ENCODE peak calls at places on chromosomes 12 and 14, in four cellular contexts. G is activated CD4-positive, alpha-beta T cell treated with anti-CD3 and anti-CD28 coated beads, Interleukin-2, amount 50 U/mL, for 48 hours; Q is kidney tubule cell; O is bronchial epithelial cell. Z is an unnamed sample.

GRCh38 chr12:50678650-50679049 is 85.3 kb upstream of the ATF1 start:
- DNase-seq in G (no peak), O (no peak), Q (no peak), Z (no peak)

GRCh38 chr14:71196921-71197320 is 289.7 kb downstream of the PCNX1 start:
- DNase-seq in O (no peak), G (no peak), Q (no peak), Z (no peak)

GRCh38 chr12:622420-622819 is 40.8 kb downstream of the NINJ2 start:
- DNase-seq in Q (no peak), O (peak; percentile 45), G (no peak), Z (no peak)

GRCh38 chr14:95686935-95687334 is 709 bp downstream of the TCL1B start:
- DNase-seq in O (no peak), G (no peak), Q (no peak), Z (no peak)

GRCh38 chr14:92867246-92867925 is 55.6 kb upstream of the CHGA start:
- DNase-seq in O (no peak), G (no peak), Q (no peak), Z (no peak)

GRCh38 chr12:3959799-3960560 is 86.8 kb upstream of the PARP11 start:
- DNase-seq in G (no peak), Q (peak; percentile 30), O (no peak), Z (no peak)

GRCh38 chr12:6057693-6058092 is 66.8 kb downstream of the VWF start:
- DNase-seq in G (no peak), Q (no peak), O (no peak), Z (peak; percentile 21)

GRCh38 chr12:117486840-117487659 is 125.6 kb upstream of the NOS1 start:
- DNase-seq in G (no peak), O (peak; percentile 3), Q (peak; percentile 96), Z (no peak)

GRCh38 chr12:78473561-78473960 is 391.0 kb upstream of the SYT1 start:
- DNase-seq in O (no peak), Q (no peak), G (no peak), Z (no peak)

GRCh38 chr12:54138219-54138618 is 50.6 kb downstream of the SMUG1 start:
- DNase-seq in Q (no peak), G (no peak), O (no peak), Z (no peak)

GRCh38 chr14:75430526-75430925 is 2.7 kb downstream of the JDP2 start:
- DNase-seq in O (no peak), G (no peak), Q (peak; percentile 25), Z (no peak)

GRCh38 chr12:79710707-79711483 is 20.1 kb upstream of the PAWR start:
- DNase-seq in Q (no peak), O (no peak), G (no peak), Z (no peak)

GRCh38 chr14:76775695-76776305 is 14.5 kb downstream of the VASH1 start:
- DNase-seq in G (no peak), O (no peak), Q (no peak), Z (peak; percentile 14)

GRCh38 chr12:44369967-44370366 is 506.1 kb downstream of the NELL2 start:
- DNase-seq in O (peak; percentile 51), G (no peak), Q (no peak), Z (no peak)

GRCh38 chr12:12010277-12011031 is 60.3 kb upstream of the BCL2L14 start:
- DNase-seq in Q (peak; percentile 72), O (no peak), G (peak; percentile 74), Z (no peak)

GRCh38 chr14:55306938-55307589 is 35.8 kb downstream of the FBXO34 start:
- DNase-seq in O (no peak), G (no peak), Q (no peak), Z (no peak)

GRCh38 chr14:80956105-80956504 is 684 bp downstream of the TSHR start:
- DNase-seq in O (no peak), Q (no peak), G (no peak), Z (no peak)

GRCh38 chr12:119008691-119009221 is 27.4 kb downstream of the SRRM4 start:
- DNase-seq in Q (no peak), G (no peak), O (no peak), Z (no peak)

GRCh38 chr12:67927815-67928214 is 61.4 kb upstream of the IFNG-AS1 start:
- DNase-seq in Q (no peak), G (no peak), O (no peak), Z (no peak)

GRCh38 chr12:67534671-67535070 is 113.9 kb upstream of the DYRK2 start:
- DNase-seq in Q (peak; percentile 58), O (peak; percentile 83), G (no peak), Z (no peak)

GRCh38 chr12:32181498-32182175 is 75.0 kb downstream of the BICD1 start:
- DNase-seq in Q (no peak), O (no peak), G (no peak), Z (no peak)

GRCh38 chr14:105495101-105495989 is 4.3 kb downstream of the TEDC1 start:
- DNase-seq in O (no peak), Q (no peak), G (no peak), Z (no peak)

GRCh38 chr14:51828017-51828797 is 32.2 kb upstream of the GNG2 start:
- DNase-seq in O (peak; percentile 82), Q (peak; percentile 88), G (peak; percentile 76), Z (no peak)

GRCh38 chr12:49548822-49549648 is 10.2 kb downstream of the KCNH3 start:
- DNase-seq in O (no peak), G (peak; percentile 29), Q (no peak), Z (peak; percentile 63)

GRCh38 chr12:11652351-11653040 is 3.0 kb downstream of the ETV6 start:
- DNase-seq in G (peak; percentile 19), O (peak; percentile 45), Q (peak; percentile 63), Z (peak; percentile 29)

GRCh38 chr14:54814076-54814475 is 88.5 kb downstream of the GCH1 start:
- DNase-seq in Q (no peak), O (no peak), G (peak; percentile 56), Z (peak; percentile 60)

GRCh38 chr12:69097619-69098368 is 141.6 kb upstream of the CPSF6 start:
- DNase-seq in O (peak; percentile 39), Q (peak; percentile 10), G (no peak), Z (no peak)

GRCh38 chr12:130163461-130164215 is 1.4 kb downstream of the FZD10 start:
- DNase-seq in Q (no peak), G (no peak), O (no peak), Z (no peak)

GRCh38 chr12:63023926-63024325 is 89.0 kb upstream of the PPM1H start:
- DNase-seq in G (no peak), Q (no peak), O (no peak), Z (no peak)

GRCh38 chr12:96401061-96401871 is 1.0 kb upstream of the CDK17 start:
- DNase-seq in G (peak; percentile 37), Q (peak; percentile 84), O (peak; percentile 84), Z (peak; percentile 75)

GRCh38 chr12:115623764-115624334 is 653.6 kb downstream of the MED13L start:
- DNase-seq in G (no peak), O (no peak), Q (no peak), Z (no peak)

GRCh38 chr12:120932956-120933526 is 28.9 kb upstream of the SPPL3 start:
- DNase-seq in Q (no peak), G (no peak), O (no peak), Z (no peak)

GRCh38 chr14:93045211-93045674 is 70.5 kb downstream of the ITPK1 start:
- DNase-seq in O (no peak), G (no peak), Q (no peak), Z (no peak)

GRCh38 chr14:76955575-76956252 is 72.8 kb downstream of the IRF2BPL start:
- DNase-seq in G (peak; percentile 61), O (peak; percentile 73), Q (peak; percentile 88), Z (no peak)

Z was measured in K562.